ENCODE peak calls at places on chromosome X, in nine cellular contexts. V is left ventricle myocardium inferior, C is IMR-90, Q is H1, P is H9, X is endothelial cell of umbilical vein, M is lung, S is T-helper 17 cell, A is GM23248. B is an unnamed sample. For H3K9me3, the result is how much of the 10 kb centered on the place peaks cover.

GRCh38 chrX:45187731-45188130 is 12.9 kb downstream of the DIPK2B start:
- DNase-seq in A (peak), V (no peak), S (no peak), X (peak), M (no peak), Q (no peak), C (no peak), P (no peak), B (peak)

GRCh38 chrX:11185861-11186260 is 74.7 kb downstream of the HCCS start:
- DNase-seq in Q (no peak), X (no peak), M (no peak), P (no peak), C (no peak), S (no peak), A (no peak), V (no peak), B (no peak)

GRCh38 chrX:18075603-18076002 is 145.1 kb downstream of the BEND2 start:
- DNase-seq in Q (no peak), V (no peak), X (no peak), C (no peak), S (no peak), A (no peak), M (no peak), P (no peak), B (no peak)

GRCh38 chrX:119753001-119753400 is 5.4 kb upstream of the SOWAHD start:
- DNase-seq in S (no peak), Q (no peak), V (no peak), M (no peak), A (no peak), X (no peak), C (no peak), P (peak), B (no peak)

GRCh38 chrX:102684772-102685520 is 27.3 kb upstream of the GPRASP2 start:
- DNase-seq in M (no peak), V (no peak), C (no peak), X (no peak), Q (no peak), A (no peak), P (no peak), S (no peak), B (no peak)

GRCh38 chrX:47384502-47384901 is 14.1 kb downstream of the ZNF157 start:
- DNase-seq in V (peak), M (peak), Q (no peak), X (peak), C (peak), A (peak), P (peak), S (peak), B (peak)

GRCh38 chrX:48776818-48777439 is 9.5 kb upstream of the GATA1 start:
- DNase-seq in X (no peak), Q (no peak), P (no peak), M (no peak), V (no peak), A (no peak), S (no peak), C (no peak), B (no peak)

GRCh38 chrX:29471829-29472228 is 743.5 kb upstream of the MAGEB2 start:
- DNase-seq in A (no peak), C (no peak), P (no peak), V (no peak), Q (no peak), M (no peak), S (no peak), X (no peak), B (no peak)

GRCh38 chrX:154714925-154715324 is 36.0 kb downstream of the GAB3 start:
- DNase-seq in V (no peak), C (peak), S (no peak), P (peak), M (no peak), X (peak), Q (no peak), A (peak), B (peak)

GRCh38 chrX:134546187-134546586 is 86.2 kb downstream of the HPRT1 start:
- DNase-seq in X (no peak), P (no peak), Q (no peak), A (no peak), S (no peak), M (no peak), C (no peak), V (no peak), B (no peak)

GRCh38 chrX:153061732-153062131 is 5.5 kb downstream of the PNMA3 start:
- DNase-seq in V (no peak), A (peak), C (peak), S (no peak), M (no peak), P (no peak), Q (no peak), X (no peak), B (peak)
- H3K9me3 ChIP-seq in V (under half), A (under half), C (under half), S (under half), M (under half), P (half or more), Q (under half), X (under half), B (under half)

GRCh38 chrX:57270980-57271379 is 15.5 kb upstream of the FAAH2 start:
- DNase-seq in A (no peak), S (no peak), C (no peak), V (no peak), M (no peak), Q (no peak), X (no peak), P (no peak), B (peak)

GRCh38 chrX:57266871-57267270 is 19.6 kb upstream of the FAAH2 start:
- DNase-seq in V (no peak), X (no peak), A (no peak), Q (no peak), S (no peak), C (no peak), P (no peak), M (no peak), B (no peak)

GRCh38 chrX:57265126-57265525 is 21.4 kb upstream of the FAAH2 start:
- DNase-seq in A (no peak), S (no peak), X (no peak), P (no peak), M (no peak), C (no peak), Q (no peak), V (no peak), B (no peak)

GRCh38 chrX:57267308-57267707 is 19.2 kb upstream of the FAAH2 start:
- DNase-seq in M (no peak), V (no peak), Q (no peak), A (no peak), P (no peak), S (no peak), C (no peak), X (no peak), B (no peak)

DNA sequence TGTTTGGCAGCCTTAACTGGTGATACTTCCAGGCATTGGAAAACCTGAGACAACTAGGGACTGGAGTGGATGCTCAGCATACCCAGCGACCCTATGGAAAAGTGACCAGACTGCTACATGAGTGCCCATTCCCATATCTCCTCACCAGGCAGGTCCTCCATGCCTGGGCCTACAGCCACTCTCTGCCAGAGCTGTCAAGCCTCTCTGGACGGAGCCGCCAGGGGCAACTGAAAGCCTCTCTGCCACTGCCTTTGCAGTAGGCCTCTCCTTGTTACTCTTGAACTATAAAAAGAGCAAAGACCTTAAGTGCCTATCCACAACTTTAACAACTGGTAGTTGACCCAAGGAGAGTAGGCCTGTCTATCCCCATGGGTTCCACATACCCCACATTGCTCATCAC is 20.2 kb upstream of the FAAH2 start:
- DNase-seq in P (no peak), X (no peak), V (no peak), A (no peak), S (no peak), Q (no peak), C (no peak), M (no peak), B (no peak)
- H3K9me3 ChIP-seq in P (under half), X (under half), V (under half), A (under half), S (under half), Q (under half), C (under half), M (under half), B (under half)

DNA sequence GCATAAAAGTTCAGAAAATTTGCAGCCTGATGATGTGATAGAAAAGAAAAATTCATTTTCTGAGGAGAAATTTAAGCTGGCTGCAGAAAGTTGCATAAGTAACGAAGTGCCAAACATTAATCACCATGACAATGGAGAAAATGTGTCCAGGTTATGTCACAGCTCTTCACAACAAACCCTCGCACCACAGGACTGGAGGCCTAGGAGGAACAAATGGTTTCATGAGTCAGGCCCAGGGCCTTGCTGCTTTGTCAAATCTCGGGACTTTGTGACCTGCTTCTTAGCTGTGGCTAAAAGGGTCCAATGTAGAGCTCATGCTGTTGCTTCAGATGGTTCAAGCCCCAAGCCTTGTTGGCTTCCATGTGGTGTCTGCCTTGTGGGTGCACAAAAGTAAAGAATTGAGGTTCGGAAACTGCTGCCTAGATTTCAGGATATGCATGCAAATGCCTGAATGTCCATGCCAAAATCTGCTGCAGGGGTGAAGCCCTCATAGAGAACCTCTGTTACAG is 527.4 kb downstream of the SH3BGRL start:
- DNase-seq in C (no peak), V (no peak), Q (no peak), A (no peak), X (no peak), P (no peak), M (no peak), S (no peak), B (no peak)
- H3K9me3 ChIP-seq in C (under half), V (under half), Q (under half), A (under half), X (under half), P (under half), M (under half), S (under half), B (under half)

GRCh38 chrX:1265061-1265460 is 3.6 kb upstream of the CSF2RA start:
- DNase-seq in S (no peak), M (no peak), C (no peak), X (no peak), Q (no peak), V (no peak), P (no peak), A (no peak), B (no peak)
- H3K9me3 ChIP-seq in S (under half), M (under half), C (under half), X (under half), Q (under half), V (under half), P (under half), A (under half), B (under half)

GRCh38 chrX:151806967-151807540 is 72.5 kb downstream of the CNGA2 start:
- DNase-seq in S (no peak), Q (no peak), C (no peak), V (no peak), X (no peak), P (no peak), A (no peak), M (no peak), B (no peak)
- H3K9me3 ChIP-seq in S (under half), Q (under half), C (under half), V (under half), X (under half), P (half or more), A (under half), M (under half), B (under half)

DNA sequence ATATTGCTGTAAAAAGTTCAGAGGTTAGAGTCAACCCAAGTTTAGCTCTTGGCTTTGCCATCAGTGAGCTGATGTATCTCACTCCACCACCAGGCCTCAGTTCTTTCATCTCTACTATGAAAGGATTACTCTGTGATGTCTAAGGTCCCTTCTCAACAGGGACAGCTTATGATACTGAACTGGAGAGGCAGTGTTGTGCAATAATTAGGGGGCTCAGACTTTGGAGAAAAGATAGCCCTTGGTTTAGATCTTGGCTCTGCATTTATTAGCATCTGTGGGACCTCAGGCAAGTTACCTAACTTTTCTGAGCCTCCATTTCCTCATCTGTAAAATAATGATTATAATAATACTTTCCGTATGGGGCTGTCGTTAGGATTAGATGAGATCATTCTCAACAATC is 89.0 kb downstream of the COL4A6 start:
- DNase-seq in S (no peak), M (no peak), C (no peak), A (no peak), P (no peak), X (no peak), Q (no peak), V (no peak), B (no peak)
- H3K9me3 ChIP-seq in S (under half), M (under half), C (under half), A (under half), P (under half), X (under half), Q (under half), V (under half), B (under half)

GRCh38 chrX:145041486-145041885 is 205.8 kb upstream of the SPANXN1 start:
- DNase-seq in S (no peak), P (no peak), A (no peak), C (no peak), Q (no peak), M (no peak), X (no peak), V (no peak), B (no peak)
- H3K9me3 ChIP-seq in S (under half), P (under half), A (under half), C (under half), Q (under half), M (under half), X (under half), V (under half), B (under half)